ENCODE peak calls at places on chromosomes 5 and 9, in five cellular contexts. One of them, this sample, is unnamed.

GRCh38 chr5:147855774-147856069 is 22.8 kb upstream of the SCGB3A2 start:
- DNase-seq in natural killer cell treated with Interleukin-12 subunit alpha and Interleukin-12 subunit beta and Interleukin-15 and Interleukin-18, amount 100 ng/mL, for 72 hours: no peak
- DNase-seq in D341Med: no peak
- DNase-seq in kidney tubule cell: no peak
- DNase-seq in cardiac fibroblast: no peak
- DNase-seq in this sample: no peak

GRCh38 chr5:40605295-40605958 is 74.3 kb upstream of the PTGER4 start:
- DNase-seq in natural killer cell treated with Interleukin-12 subunit alpha and Interleukin-12 subunit beta and Interleukin-15 and Interleukin-18, amount 100 ng/mL, for 72 hours: no peak
- DNase-seq in D341Med: no peak
- DNase-seq in kidney tubule cell: no peak
- DNase-seq in cardiac fibroblast: peak
- DNase-seq in this sample: no peak

GRCh38 chr9:5191983-5192382 is 6.5 kb upstream of the INSL6 start:
- DNase-seq in natural killer cell treated with Interleukin-12 subunit alpha and Interleukin-12 subunit beta and Interleukin-15 and Interleukin-18, amount 100 ng/mL, for 72 hours: no peak
- DNase-seq in D341Med: no peak
- DNase-seq in kidney tubule cell: no peak
- DNase-seq in cardiac fibroblast: no peak
- DNase-seq in this sample: no peak

GRCh38 chr5:2863675-2864433 is 112.4 kb upstream of the IRX2 start:
- DNase-seq in natural killer cell treated with Interleukin-12 subunit alpha and Interleukin-12 subunit beta and Interleukin-15 and Interleukin-18, amount 100 ng/mL, for 72 hours: no peak
- DNase-seq in D341Med: no peak
- DNase-seq in kidney tubule cell: no peak
- DNase-seq in cardiac fibroblast: no peak
- DNase-seq in this sample: no peak

GRCh38 chr5:57349214-57349613 is 133.4 kb downstream of the ACTBL2 start:
- DNase-seq in natural killer cell treated with Interleukin-12 subunit alpha and Interleukin-12 subunit beta and Interleukin-15 and Interleukin-18, amount 100 ng/mL, for 72 hours: no peak
- DNase-seq in D341Med: no peak
- DNase-seq in kidney tubule cell: no peak
- DNase-seq in cardiac fibroblast: peak
- DNase-seq in this sample: no peak

GRCh38 chr9:99400184-99400731 is 178.2 kb downstream of the SEC61B start:
- DNase-seq in natural killer cell treated with Interleukin-12 subunit alpha and Interleukin-12 subunit beta and Interleukin-15 and Interleukin-18, amount 100 ng/mL, for 72 hours: no peak
- DNase-seq in D341Med: no peak
- DNase-seq in kidney tubule cell: no peak
- DNase-seq in cardiac fibroblast: peak
- DNase-seq in this sample: no peak

GRCh38 chr9:136847827-136848392 is 1.3 kb upstream of the PHPT1 start:
- DNase-seq in natural killer cell treated with Interleukin-12 subunit alpha and Interleukin-12 subunit beta and Interleukin-15 and Interleukin-18, amount 100 ng/mL, for 72 hours: peak
- DNase-seq in D341Med: peak
- DNase-seq in kidney tubule cell: peak
- DNase-seq in cardiac fibroblast: peak
- DNase-seq in this sample: peak

GRCh38 chr9:4805519-4805918 is 12.8 kb downstream of the RCL1 start:
- DNase-seq in natural killer cell treated with Interleukin-12 subunit alpha and Interleukin-12 subunit beta and Interleukin-15 and Interleukin-18, amount 100 ng/mL, for 72 hours: no peak
- DNase-seq in D341Med: no peak
- DNase-seq in kidney tubule cell: no peak
- DNase-seq in cardiac fibroblast: no peak
- DNase-seq in this sample: no peak

This sample was measured in WERI-Rb-1.